ENCODE peak calls at places on chromosomes 16 and 17, in nine cellular contexts. D is stimulated activated CD4-positive, alpha-beta T cell treated with anti-CD3 and anti-CD28 coated beads, Interleukin-2, amount 100 ng/mL, for 48 hours; J is K562; L is MG63; B is effector CD4-positive, alpha-beta T cell; O is germinal center; G is activated CD4-positive, alpha-beta memory T cell treated with anti-CD3 and anti-CD28 coated beads, Interleukin-2, amount 10 ng/mL, durations not matched to agents 7 days and 5 days; Y is activated CD4-positive, CD25-positive, alpha-beta regulatory T cell; W is bronchial epithelial cell. V is an unnamed sample.

GRCh38 chr17:61728297-61728836 is 135.0 kb downstream of the BRIP1 start:
- DNase-seq in D (no peak), J (no peak), L (no peak), B (no peak), O (no peak), G (no peak), Y (no peak), W (no peak), V (no peak)

GRCh38 chr17:78272181-78272913 is 40.9 kb downstream of the TMEM235 start:
- DNase-seq in D (no peak), J (peak), L (no peak), B (peak), O (peak), G (peak), Y (peak), W (peak), V (peak)

GRCh38 chr16:89052191-89052787 is 41.4 kb upstream of the ACSF3 start:
- DNase-seq in D (no peak), J (no peak), L (peak), B (no peak), O (no peak), G (no peak), Y (no peak), W (no peak), V (no peak)

GRCh38 chr16:89173629-89173921 is 2.0 kb downstream of the CDH15 start:
- DNase-seq in D (no peak), J (no peak), L (no peak), B (no peak), O (no peak), G (no peak), Y (no peak), W (no peak), V (no peak)

GRCh38 chr17:27241346-27241946 is 52.5 kb upstream of the WSB1 start:
- DNase-seq in D (no peak), J (no peak), L (peak), B (no peak), O (no peak), G (no peak), Y (no peak), W (peak), V (no peak)

GRCh38 chr17:55664287-55664686 is 58.4 kb downstream of the TMEM100 start:
- DNase-seq in D (no peak), J (no peak), L (no peak), B (no peak), O (peak), G (no peak), Y (no peak), W (no peak), V (no peak)

GRCh38 chr17:8176197-8176940 is at the start of gene TMEM107:
- DNase-seq in D (peak), J (peak), L (peak), B (peak), O (peak), G (peak), Y (peak), W (peak), V (peak)

GRCh38 chr17:57488856-57489255 is 232.5 kb downstream of the MSI2 start:
- DNase-seq in D (no peak), J (no peak), L (no peak), B (no peak), O (no peak), G (no peak), Y (no peak), W (no peak), V (no peak)

GRCh38 chr16:54974391-54974790 is 43.7 kb downstream of the IRX5 start:
- DNase-seq in D (no peak), J (no peak), L (no peak), B (no peak), O (no peak), G (no peak), Y (no peak), W (no peak), V (no peak)

GRCh38 chr17:82314012-82314720 is 3.2 kb downstream of the CD7 start:
- DNase-seq in D (no peak), J (no peak), L (no peak), B (no peak), O (no peak), G (no peak), Y (no peak), W (no peak), V (no peak)

GRCh38 chr17:41324180-41325075 is 8.9 kb upstream of the KRTAP17-1 start:
- DNase-seq in D (no peak), J (no peak), L (no peak), B (no peak), O (no peak), G (no peak), Y (no peak), W (peak), V (peak)

V was measured in kidney glomerular epithelial cell.